ENCODE peak calls at places on chromosome 15, in six cellular contexts. One of them, this sample, is unnamed.

GRCh38 chr15:32888221-32888761 is 170.5 kb downstream of the GREM1 start:
- DNase-seq in pancreas: no peak
- DNase-seq in NCI-H345: no peak
- DNase-seq in SW480: no peak
- DNase-seq in KBM-7: no peak
- DNase-seq in memory B cell: no peak
- DNase-seq in this sample: no peak

GRCh38 chr15:72790302-72790955 is 6.9 kb upstream of the ADPGK start:
- DNase-seq in SW480: no peak
- DNase-seq in KBM-7: no peak
- DNase-seq in memory B cell: no peak
- DNase-seq in NCI-H345: no peak
- DNase-seq in pancreas: no peak
- DNase-seq in this sample: no peak

GRCh38 chr15:47975422-47975821 is 145.4 kb upstream of the SLC24A5 start:
- DNase-seq in SW480: no peak
- DNase-seq in memory B cell: no peak
- DNase-seq in pancreas: no peak
- DNase-seq in NCI-H345: peak; percentile 11
- DNase-seq in KBM-7: no peak
- DNase-seq in this sample: no peak

GRCh38 chr15:60372756-60373155 is 25.0 kb downstream of the ANXA2 start:
- DNase-seq in KBM-7: no peak
- DNase-seq in memory B cell: no peak
- DNase-seq in SW480: no peak
- DNase-seq in NCI-H345: no peak
- DNase-seq in pancreas: no peak
- DNase-seq in this sample: no peak

GRCh38 chr15:28927043-28927442 is 41.3 kb downstream of the APBA2 start:
- DNase-seq in memory B cell: no peak
- DNase-seq in KBM-7: no peak
- DNase-seq in pancreas: no peak
- DNase-seq in NCI-H345: no peak
- DNase-seq in SW480: no peak
- DNase-seq in this sample: no peak

GRCh38 chr15:65245096-65245849 is 34.0 kb upstream of the CILP start:
- DNase-seq in memory B cell: no peak
- DNase-seq in pancreas: peak; percentile 29
- DNase-seq in SW480: no peak
- DNase-seq in KBM-7: peak; percentile 25
- DNase-seq in NCI-H345: no peak
- DNase-seq in this sample: no peak

GRCh38 chr15:41946970-41947369 is 25.4 kb downstream of the EHD4 start:
- DNase-seq in SW480: no peak
- DNase-seq in memory B cell: no peak
- DNase-seq in NCI-H345: no peak
- DNase-seq in KBM-7: no peak
- DNase-seq in pancreas: no peak
- DNase-seq in this sample: no peak

GRCh38 chr15:55897560-55898336 is 95.7 kb downstream of the NEDD4 start:
- DNase-seq in pancreas: no peak
- DNase-seq in KBM-7: peak; percentile 56
- DNase-seq in memory B cell: no peak
- DNase-seq in NCI-H345: peak; percentile 15
- DNase-seq in SW480: peak; percentile 14
- DNase-seq in this sample: no peak

GRCh38 chr15:40594429-40594836 is 384 bp downstream of the KNL1 start:
- DNase-seq in pancreas: peak; percentile 39
- DNase-seq in KBM-7: no peak
- DNase-seq in NCI-H345: peak; percentile 46
- DNase-seq in memory B cell: no peak
- DNase-seq in SW480: peak; percentile 76
- DNase-seq in this sample: no peak

GRCh38 chr15:29636921-29637320 is 185.3 kb downstream of the TJP1 start:
- DNase-seq in NCI-H345: no peak
- DNase-seq in KBM-7: no peak
- DNase-seq in memory B cell: no peak
- DNase-seq in SW480: no peak
- DNase-seq in pancreas: no peak
- DNase-seq in this sample: no peak

GRCh38 chr15:35963316-35963715 is 417.4 kb upstream of the DPH6 start:
- DNase-seq in KBM-7: no peak
- DNase-seq in memory B cell: no peak
- DNase-seq in pancreas: no peak
- DNase-seq in SW480: no peak
- DNase-seq in NCI-H345: no peak
- DNase-seq in this sample: no peak

GRCh38 chr15:27771892-27772291 is 327.2 kb downstream of the OCA2 start:
- DNase-seq in NCI-H345: no peak
- DNase-seq in KBM-7: no peak
- DNase-seq in memory B cell: no peak
- DNase-seq in pancreas: no peak
- DNase-seq in SW480: no peak
- DNase-seq in this sample: no peak

GRCh38 chr15:96355561-96356129 is 25.1 kb downstream of the NR2F2 start:
- DNase-seq in NCI-H345: no peak
- DNase-seq in KBM-7: no peak
- DNase-seq in SW480: no peak
- DNase-seq in pancreas: no peak
- DNase-seq in memory B cell: no peak
- DNase-seq in this sample: no peak

GRCh38 chr15:87287156-87287555 is 969.4 kb downstream of the NTRK3 start:
- DNase-seq in KBM-7: no peak
- DNase-seq in NCI-H345: no peak
- DNase-seq in SW480: no peak
- DNase-seq in pancreas: no peak
- DNase-seq in memory B cell: no peak
- DNase-seq in this sample: no peak

GRCh38 chr15:87746333-87746732 is 510.2 kb downstream of the NTRK3 start:
- DNase-seq in memory B cell: no peak
- DNase-seq in SW480: no peak
- DNase-seq in pancreas: no peak
- DNase-seq in KBM-7: no peak
- DNase-seq in NCI-H345: no peak
- DNase-seq in this sample: no peak

GRCh38 chr15:30872341-30872748 is 31.4 kb upstream of the FAN1 start:
- DNase-seq in memory B cell: no peak
- DNase-seq in SW480: no peak
- DNase-seq in pancreas: no peak
- DNase-seq in KBM-7: no peak
- DNase-seq in NCI-H345: peak; percentile 76
- DNase-seq in this sample: no peak

GRCh38 chr15:41691471-41691870 is 31.3 kb downstream of the MGA start:
- DNase-seq in KBM-7: no peak
- DNase-seq in memory B cell: no peak
- DNase-seq in NCI-H345: no peak
- DNase-seq in pancreas: no peak
- DNase-seq in SW480: no peak
- DNase-seq in this sample: no peak

GRCh38 chr15:59896652-59897051 is 107.5 kb upstream of the FOXB1 start:
- DNase-seq in KBM-7: no peak
- DNase-seq in memory B cell: no peak
- DNase-seq in SW480: no peak
- DNase-seq in pancreas: no peak
- DNase-seq in NCI-H345: no peak
- DNase-seq in this sample: no peak

GRCh38 chr15:39585394-39585841 is 4.5 kb downstream of the THBS1 start:
- DNase-seq in NCI-H345: no peak
- DNase-seq in pancreas: no peak
- DNase-seq in SW480: no peak
- DNase-seq in memory B cell: no peak
- DNase-seq in KBM-7: no peak
- DNase-seq in this sample: no peak

GRCh38 chr15:69457304-69458280 is 5.0 kb downstream of the RPLP1 start:
- DNase-seq in KBM-7: peak; percentile 70
- DNase-seq in NCI-H345: no peak
- DNase-seq in pancreas: no peak
- DNase-seq in memory B cell: no peak
- DNase-seq in SW480: no peak
- DNase-seq in this sample: no peak

GRCh38 chr15:100947760-100948429 is 28.7 kb downstream of the LRRK1 start:
- DNase-seq in memory B cell: no peak
- DNase-seq in pancreas: no peak
- DNase-seq in SW480: no peak
- DNase-seq in KBM-7: no peak
- DNase-seq in NCI-H345: no peak
- DNase-seq in this sample: no peak

GRCh38 chr15:84684092-84684491 is 26.1 kb upstream of the NMB start:
- DNase-seq in KBM-7: no peak
- DNase-seq in NCI-H345: no peak
- DNase-seq in pancreas: no peak
- DNase-seq in SW480: no peak
- DNase-seq in memory B cell: no peak
- DNase-seq in this sample: no peak

GRCh38 chr15:48415036-48415886 is 84.0 kb downstream of the DUT start:
- DNase-seq in NCI-H345: no peak
- DNase-seq in SW480: no peak
- DNase-seq in memory B cell: no peak
- DNase-seq in pancreas: no peak
- DNase-seq in KBM-7: no peak
- DNase-seq in this sample: no peak

GRCh38 chr15:53022788-53023187 is 232.7 kb upstream of the ONECUT1 start:
- DNase-seq in pancreas: no peak
- DNase-seq in NCI-H345: no peak
- DNase-seq in KBM-7: no peak
- DNase-seq in SW480: no peak
- DNase-seq in memory B cell: no peak
- DNase-seq in this sample: no peak

GRCh38 chr15:97745481-97746071 is 214.9 kb upstream of the ARRDC4 start:
- DNase-seq in pancreas: no peak
- DNase-seq in SW480: peak; percentile 33
- DNase-seq in memory B cell: no peak
- DNase-seq in NCI-H345: no peak
- DNase-seq in KBM-7: peak; percentile 64
- DNase-seq in this sample: no peak

GRCh38 chr15:42145546-42146455 is 10.6 kb downstream of the PLA2G4F start:
- DNase-seq in SW480: no peak
- DNase-seq in memory B cell: no peak
- DNase-seq in NCI-H345: no peak
- DNase-seq in KBM-7: no peak
- DNase-seq in pancreas: peak; percentile 7
- DNase-seq in this sample: no peak

GRCh38 chr15:39684215-39684614 is 98.4 kb downstream of the FSIP1 start:
- DNase-seq in pancreas: no peak
- DNase-seq in NCI-H345: no peak
- DNase-seq in KBM-7: no peak
- DNase-seq in SW480: no peak
- DNase-seq in memory B cell: no peak
- DNase-seq in this sample: no peak

GRCh38 chr15:77029166-77030041 is 34.5 kb downstream of the PSTPIP1 start:
- DNase-seq in KBM-7: no peak
- DNase-seq in SW480: no peak
- DNase-seq in pancreas: peak; percentile 10
- DNase-seq in memory B cell: no peak
- DNase-seq in NCI-H345: no peak
- DNase-seq in this sample: no peak

GRCh38 chr15:94154255-94154654 is 77.1 kb upstream of the MCTP2 start:
- DNase-seq in NCI-H345: no peak
- DNase-seq in memory B cell: no peak
- DNase-seq in KBM-7: no peak
- DNase-seq in SW480: no peak
- DNase-seq in pancreas: no peak
- DNase-seq in this sample: no peak

GRCh38 chr15:59999064-59999377 is 5.1 kb upstream of the FOXB1 start:
- DNase-seq in memory B cell: no peak
- DNase-seq in KBM-7: no peak
- DNase-seq in pancreas: no peak
- DNase-seq in NCI-H345: no peak
- DNase-seq in SW480: no peak
- DNase-seq in this sample: no peak

GRCh38 chr15:64461577-64462162 is 1.3 kb downstream of the ZNF609 start:
- DNase-seq in pancreas: no peak
- DNase-seq in NCI-H345: peak; percentile 31
- DNase-seq in memory B cell: no peak
- DNase-seq in KBM-7: no peak
- DNase-seq in SW480: no peak
- DNase-seq in this sample: no peak

GRCh38 chr15:52783191-52783829 is 6.8 kb downstream of the ONECUT1 start:
- DNase-seq in KBM-7: peak; percentile 33
- DNase-seq in memory B cell: no peak
- DNase-seq in pancreas: peak; percentile 70
- DNase-seq in NCI-H345: no peak
- DNase-seq in SW480: no peak
- DNase-seq in this sample: no peak

GRCh38 chr15:90603893-90604292 is 74.2 kb downstream of the CRTC3 start:
- DNase-seq in pancreas: no peak
- DNase-seq in NCI-H345: no peak
- DNase-seq in memory B cell: no peak
- DNase-seq in KBM-7: peak; percentile 54
- DNase-seq in SW480: no peak
- DNase-seq in this sample: no peak

GRCh38 chr15:35439291-35439690 is 106.7 kb downstream of the DPH6 start:
- DNase-seq in memory B cell: no peak
- DNase-seq in NCI-H345: no peak
- DNase-seq in KBM-7: no peak
- DNase-seq in pancreas: no peak
- DNase-seq in SW480: no peak
- DNase-seq in this sample: no peak

GRCh38 chr15:67717776-67718175 is 107.5 kb upstream of the SKOR1 start:
- DNase-seq in SW480: no peak
- DNase-seq in KBM-7: no peak
- DNase-seq in NCI-H345: no peak
- DNase-seq in pancreas: no peak
- DNase-seq in memory B cell: no peak
- DNase-seq in this sample: no peak

GRCh38 chr15:67080900-67081431 is 15.6 kb downstream of the SMAD3 start:
- DNase-seq in SW480: peak; percentile 79
- DNase-seq in KBM-7: peak; percentile 100
- DNase-seq in memory B cell: peak; percentile 84
- DNase-seq in pancreas: peak; percentile 53
- DNase-seq in NCI-H345: no peak
- DNase-seq in this sample: no peak

GRCh38 chr15:33109345-33109744 is 85.2 kb downstream of the FMN1 start:
- DNase-seq in NCI-H345: no peak
- DNase-seq in SW480: no peak
- DNase-seq in KBM-7: no peak
- DNase-seq in memory B cell: no peak
- DNase-seq in pancreas: no peak
- DNase-seq in this sample: no peak

GRCh38 chr15:75697523-75698398 is 14.9 kb downstream of the CSPG4 start:
- DNase-seq in SW480: no peak
- DNase-seq in pancreas: no peak
- DNase-seq in NCI-H345: no peak
- DNase-seq in KBM-7: no peak
- DNase-seq in memory B cell: no peak
- DNase-seq in this sample: no peak

This sample was measured in NCI-H2107.